ENCODE peak calls at places on chromosomes 7 and 10, in seven cellular contexts. U is heart right ventricle, D is cardiac fibroblast, F is uterus, Z is endothelial cell of umbilical vein, G is astrocyte of the cerebellum, B is lower leg skin. M is an unnamed sample.

GRCh38 chr7:74029991-74030415 is 2.0 kb downstream of the ELN start:
- DNase-seq in Z (no peak), B (no peak), D (no peak), F (no peak), G (no peak), U (no peak), M (no peak)

GRCh38 chr10:74892874-74893273 is 66.5 kb downstream of the KAT6B start:
- DNase-seq in D (no peak), G (no peak), Z (no peak), F (no peak), B (peak), U (no peak), M (no peak)

GRCh38 chr10:62149621-62150020 is 119.0 kb downstream of the RTKN2 start:
- DNase-seq in B (no peak), F (no peak), G (no peak), D (no peak), U (no peak), Z (peak), M (no peak)

GRCh38 chr10:12389154-12389734 is 39.9 kb downstream of the CAMK1D start:
- DNase-seq in U (no peak), G (no peak), Z (no peak), F (no peak), D (no peak), B (peak), M (no peak)

GRCh38 chr7:80401708-80402107 is 110.2 kb downstream of the GNAT3 start:
- DNase-seq in B (no peak), F (no peak), D (no peak), Z (no peak), G (no peak), U (no peak), M (no peak)

GRCh38 chr10:102729090-102730026 is 14.4 kb upstream of the WBP1L start:
- DNase-seq in G (peak), D (peak), F (peak), U (peak), Z (peak), B (peak), M (peak)

GRCh38 chr7:7151865-7152264 is 30.5 kb upstream of the C1GALT1 start:
- DNase-seq in Z (no peak), U (no peak), B (no peak), D (no peak), G (no peak), F (no peak), M (no peak)

GRCh38 chr7:30117886-30118285 is 16.9 kb upstream of the MTURN start:
- DNase-seq in G (no peak), Z (no peak), B (no peak), F (no peak), U (no peak), D (no peak), M (no peak)

GRCh38 chr7:158123753-158124152 is 463.9 kb downstream of the PTPRN2 start:
- DNase-seq in G (no peak), B (peak), Z (no peak), U (no peak), F (no peak), D (no peak), M (no peak)

GRCh38 chr10:115933098-115933497 is 339.9 kb downstream of the GFRA1 start:
- DNase-seq in U (no peak), D (no peak), F (no peak), B (no peak), Z (no peak), G (no peak), M (no peak)

GRCh38 chr10:63166742-63167258 is 33.7 kb downstream of the NRBF2 start:
- DNase-seq in B (no peak), D (peak), F (peak), Z (peak), G (peak), U (no peak), M (no peak)

GRCh38 chr10:119575998-119576397 is 20.8 kb downstream of the TIAL1 start:
- DNase-seq in D (no peak), U (no peak), F (no peak), B (no peak), Z (no peak), G (no peak), M (no peak)

GRCh38 chr10:90450797-90451196 is 407.0 kb downstream of the HTR7 start:
- DNase-seq in D (no peak), G (no peak), Z (no peak), B (no peak), U (no peak), F (no peak), M (no peak)

GRCh38 chr10:122244001-122244715 is 26.9 kb upstream of the BTBD16 start:
- DNase-seq in G (no peak), D (no peak), Z (no peak), U (no peak), B (no peak), F (no peak), M (no peak)

GRCh38 chr7:108486291-108486966 is 30.2 kb upstream of the NRCAM start:
- DNase-seq in B (no peak), U (no peak), G (no peak), Z (peak), D (peak), F (no peak), M (no peak)

GRCh38 chr7:6271091-6271658 is 1.2 kb downstream of the CYTH3 start:
- DNase-seq in U (peak), Z (peak), G (no peak), B (peak), F (peak), D (peak), M (peak)

GRCh38 chr10:68224810-68225209 is 7.1 kb downstream of the ATOH7 start:
- DNase-seq in D (peak), F (no peak), B (no peak), Z (no peak), G (no peak), U (no peak), M (no peak)

GRCh38 chr10:93476756-93477155 is 5.4 kb downstream of the MYOF start:
- DNase-seq in G (no peak), F (no peak), U (no peak), Z (no peak), D (no peak), B (no peak), M (no peak)

GRCh38 chr10:6208781-6209235 is 6.1 kb downstream of the PFKFB3 start:
- DNase-seq in G (no peak), B (no peak), U (no peak), F (no peak), D (no peak), Z (no peak), M (no peak)

GRCh38 chr7:132576723-132577089 is 436 bp upstream of the PLXNA4 start:
- DNase-seq in D (no peak), B (no peak), U (peak), Z (no peak), F (no peak), G (no peak), M (peak)

GRCh38 chr7:101381549-101381948 is 18.9 kb downstream of the COL26A1 start:
- DNase-seq in Z (no peak), U (no peak), F (no peak), B (no peak), G (no peak), D (no peak), M (no peak)

GRCh38 chr7:101382937-101383336 is 20.3 kb downstream of the COL26A1 start:
- DNase-seq in Z (no peak), B (no peak), F (no peak), G (no peak), D (no peak), U (no peak), M (no peak)

GRCh38 chr7:101390901-101391301 is 28.2 kb downstream of the COL26A1 start:
- DNase-seq in B (no peak), Z (no peak), G (no peak), U (peak), D (peak), F (peak), M (peak)

GRCh38 chr7:101386177-101386557 is 23.5 kb downstream of the COL26A1 start:
- DNase-seq in Z (no peak), B (no peak), D (no peak), F (no peak), G (no peak), U (no peak), M (no peak)

GRCh38 chr7:101386558-101387199 is 24.0 kb downstream of the COL26A1 start:
- DNase-seq in B (no peak), U (peak), F (no peak), G (no peak), D (no peak), Z (no peak), M (no peak)
- TF ChIP-seq CTCF in B (no peak), U (no peak), F (no peak), G (no peak), D (no peak), Z (no peak), M (no peak)

GRCh38 chr7:78019457-78020130 is 221.0 kb downstream of the PHTF2 start:
- DNase-seq in G (peak), U (peak), B (peak), D (peak), Z (peak), F (peak), M (peak)
- TF ChIP-seq CTCF in G (no peak), U (no peak), B (no peak), D (peak), Z (no peak), F (peak), M (no peak)

GRCh38 chr10:3043512-3044368 is 23.6 kb upstream of the PFKP start:
- DNase-seq in B (no peak), F (peak), U (peak), D (peak), Z (peak), G (peak), M (peak)
- TF ChIP-seq CTCF in B (no peak), F (peak), U (peak), D (peak), Z (peak), G (peak), M (peak)

DNA sequence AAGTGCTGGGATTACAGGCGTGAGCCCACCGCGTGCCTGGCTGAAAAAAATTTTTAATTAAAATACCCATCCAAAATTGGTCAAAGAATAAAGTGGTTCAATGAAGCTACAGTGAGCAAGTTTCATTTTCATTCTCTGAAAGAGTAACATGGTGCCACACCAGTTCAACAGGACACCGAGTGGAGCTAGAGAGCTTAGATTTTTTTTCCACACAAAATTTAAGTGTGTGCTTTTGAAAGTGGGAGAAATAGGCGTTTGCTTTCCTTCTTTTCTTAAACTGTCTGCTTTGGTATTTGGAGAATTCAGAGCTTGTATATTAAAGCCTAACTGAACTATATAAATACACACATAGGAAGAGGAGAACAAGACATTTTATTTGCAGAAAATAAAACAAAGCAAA is 43.4 kb downstream of the BPGM start:
- DNase-seq in D (peak), U (no peak), Z (peak), B (no peak), F (no peak), G (no peak), M (no peak)
- TF ChIP-seq CTCF in D (peak), U (peak), Z (peak), B (no peak), F (peak), G (peak), M (no peak)

GRCh38 chr10:35639651-35640311 is 2.3 kb downstream of the FZD8 start:
- DNase-seq in B (peak), U (peak), D (peak), F (peak), Z (peak), G (no peak), M (peak)
- TF ChIP-seq CTCF in B (no peak), U (no peak), D (peak), F (no peak), Z (peak), G (peak), M (no peak)

DNA sequence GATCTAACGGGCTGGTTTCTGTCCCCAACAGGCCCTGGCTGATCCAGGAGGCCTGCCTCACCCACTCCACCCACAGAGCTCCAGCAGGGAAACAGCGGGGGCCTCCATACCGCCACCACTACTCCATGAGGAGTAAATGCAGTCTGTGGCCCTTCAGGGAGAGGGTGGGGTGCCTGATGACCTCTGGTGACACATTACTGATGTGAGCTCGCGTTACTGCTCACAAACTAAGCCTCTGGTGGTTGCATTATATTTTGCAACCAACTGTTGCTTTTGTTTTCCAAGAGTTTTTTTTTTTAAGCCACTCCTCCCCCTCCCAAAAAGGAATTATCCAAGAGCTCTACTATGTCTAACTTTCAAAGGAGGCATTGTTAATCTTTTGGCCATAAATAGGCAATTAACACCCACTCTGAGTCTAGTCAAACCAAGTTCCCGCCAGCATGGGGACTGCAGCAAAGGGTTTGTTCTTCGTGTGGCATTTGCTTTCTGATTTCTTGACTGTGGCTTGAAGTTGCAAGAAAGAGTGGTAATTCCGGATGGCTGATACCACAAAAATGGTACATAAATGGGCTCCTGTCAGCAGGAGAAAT is 72.6 kb downstream of the FAM53B start:
- DNase-seq in Z (no peak), G (no peak), B (no peak), F (no peak), U (peak), D (peak), M (no peak)
- TF ChIP-seq CTCF in Z (no peak), G (peak), B (no peak), F (peak), U (peak), D (peak), M (no peak)

GRCh38 chr7:105493928-105494325 is 28.1 kb downstream of the PUS7 start:
- DNase-seq in U (no peak), Z (peak), B (no peak), F (no peak), D (peak), G (peak), M (no peak)

GRCh38 chr7:105487559-105488218 is 34.4 kb downstream of the PUS7 start:
- DNase-seq in B (no peak), Z (peak), D (peak), G (peak), U (no peak), F (peak), M (no peak)

GRCh38 chr7:105489409-105489808 is 32.7 kb downstream of the PUS7 start:
- DNase-seq in B (no peak), U (no peak), G (no peak), Z (no peak), F (no peak), D (no peak), M (no peak)

GRCh38 chr7:105493196-105493927 is 28.7 kb downstream of the PUS7 start:
- DNase-seq in U (no peak), D (no peak), G (no peak), B (no peak), F (no peak), Z (no peak), M (no peak)

DNA sequence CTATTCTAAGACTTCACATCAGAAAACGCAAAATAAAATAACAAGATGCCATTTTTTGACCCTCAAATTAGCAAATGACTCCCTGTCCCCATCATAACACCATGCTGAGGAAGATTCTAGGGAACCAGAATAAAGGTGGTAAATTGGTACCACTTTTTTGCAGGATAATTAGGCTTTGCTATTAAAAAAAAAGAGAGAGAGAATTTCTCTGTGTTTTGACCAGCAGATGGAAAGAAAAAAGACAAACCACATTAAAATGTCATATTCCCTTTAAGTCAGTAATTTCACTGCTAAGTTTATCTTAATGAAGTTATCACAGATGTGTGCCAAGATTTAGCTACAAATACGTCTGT is 33.9 kb downstream of the PUS7 start:
- DNase-seq in D (no peak), U (no peak), Z (no peak), G (no peak), F (no peak), B (no peak), M (no peak)
- TF ChIP-seq CTCF in D (no peak), U (no peak), Z (no peak), G (no peak), F (peak), B (no peak), M (no peak)